ENCODE peak calls at places on chromosome 16, in seven cellular contexts. R, B, I, F, M, C and N are unnamed samples.

GRCh38 chr16:89534147-89534788 is 26.1 kb downstream of the SPG7 start:
- DNase-seq in C (no peak), F (no peak), I (no peak), R (no peak), M (no peak), B (peak), N (no peak)

GRCh38 chr16:73771196-73771595 is 525.4 kb upstream of the PSMD7 start:
- DNase-seq in C (no peak), I (no peak), R (no peak), B (no peak), M (no peak), F (no peak), N (no peak)

GRCh38 chr16:10897134-10897533 is 20.1 kb downstream of the CIITA start:
- DNase-seq in R (no peak), C (no peak), F (no peak), I (no peak), B (no peak), M (no peak), N (no peak)

GRCh38 chr16:756428-756827 is 4.1 kb upstream of the MSLN start:
- DNase-seq in R (no peak), F (no peak), M (no peak), B (no peak), I (no peak), C (no peak), N (no peak)

GRCh38 chr16:89010210-89010925 is 33.4 kb upstream of the CBFA2T3 start:
- DNase-seq in F (no peak), I (no peak), B (no peak), C (no peak), M (no peak), R (no peak), N (no peak)

GRCh38 chr16:10981697-10982216 is 37.4 kb downstream of the CLEC16A start:
- DNase-seq in F (peak), C (no peak), B (peak), M (no peak), I (no peak), R (no peak), N (no peak)

GRCh38 chr16:2148714-2149629 is 547 bp downstream of the RAB26 start:
- DNase-seq in I (peak), B (peak), R (peak), F (peak), C (no peak), M (peak), N (no peak)

GRCh38 chr16:79418588-79418987 is 181.9 kb downstream of the MAF start:
- DNase-seq in R (no peak), C (no peak), M (no peak), B (no peak), F (no peak), I (no peak), N (no peak)

GRCh38 chr16:29012913-29013641 is 28.2 kb downstream of the LAT start:
- DNase-seq in I (no peak), R (no peak), B (no peak), C (no peak), M (no peak), F (no peak), N (no peak)

GRCh38 chr16:69199382-69199781 is 12.4 kb downstream of the SNTB2 start:
- DNase-seq in I (no peak), B (no peak), C (no peak), M (no peak), R (no peak), F (peak), N (no peak)

GRCh38 chr16:66905633-66906539 is 12.8 kb downstream of the CDH16 start:
- DNase-seq in B (peak), F (peak), M (no peak), I (peak), R (peak), C (no peak), N (no peak)

GRCh38 chr16:48524348-48525200 is 85.4 kb downstream of the N4BP1 start:
- DNase-seq in I (no peak), C (no peak), M (no peak), R (no peak), F (no peak), B (no peak), N (peak)

GRCh38 chr16:51382940-51383339 is 231.9 kb upstream of the SALL1 start:
- DNase-seq in R (no peak), B (no peak), M (no peak), I (no peak), C (no peak), F (no peak), N (no peak)

GRCh38 chr16:71880176-71880575 is 3.8 kb downstream of the ZNF821 start:
- DNase-seq in C (no peak), F (no peak), R (no peak), M (no peak), B (no peak), I (no peak), N (no peak)

GRCh38 chr16:73113326-73113720 is 65.4 kb upstream of the ZFHX3 start:
- DNase-seq in M (no peak), C (no peak), R (no peak), I (no peak), F (no peak), B (peak), N (no peak)

GRCh38 chr16:47045459-47045858 is 72.0 kb upstream of the DNAJA2 start:
- DNase-seq in F (no peak), B (no peak), M (no peak), C (no peak), R (no peak), I (no peak), N (no peak)

GRCh38 chr16:84546669-84547538 is 42.4 kb upstream of the MEAK7 start:
- DNase-seq in R (no peak), C (no peak), M (no peak), F (no peak), B (no peak), I (peak), N (no peak)

GRCh38 chr16:3590736-3591435 is 13.7 kb upstream of the NLRC3 start:
- DNase-seq in R (no peak), B (no peak), M (no peak), I (no peak), F (no peak), C (no peak), N (no peak)

GRCh38 chr16:56869513-56870270 is 4.7 kb downstream of the SLC12A3 start:
- DNase-seq in F (peak), R (no peak), C (no peak), M (no peak), B (peak), I (peak), N (no peak)

GRCh38 chr16:53055603-53056527 is 1.1 kb downstream of the CHD9 start:
- DNase-seq in M (peak), I (peak), R (no peak), C (no peak), B (peak), F (peak), N (no peak)

GRCh38 chr16:54928421-54929089 is 2.1 kb upstream of the IRX5 start:
- DNase-seq in M (no peak), I (peak), R (peak), B (peak), F (no peak), C (no peak), N (peak)
- TF ChIP-seq CTCF in M (peak), I (no peak), R (no peak), B (no peak), F (no peak), C (no peak), N (no peak)

GRCh38 chr16:15642557-15643452 is at the start of gene MARF1:
- DNase-seq in R (peak), M (peak), I (peak), F (peak), B (peak), C (peak), N (peak)
- TF ChIP-seq CTCF in R (no peak), M (no peak), I (peak), F (peak), B (peak), C (peak), N (peak)

DNA sequence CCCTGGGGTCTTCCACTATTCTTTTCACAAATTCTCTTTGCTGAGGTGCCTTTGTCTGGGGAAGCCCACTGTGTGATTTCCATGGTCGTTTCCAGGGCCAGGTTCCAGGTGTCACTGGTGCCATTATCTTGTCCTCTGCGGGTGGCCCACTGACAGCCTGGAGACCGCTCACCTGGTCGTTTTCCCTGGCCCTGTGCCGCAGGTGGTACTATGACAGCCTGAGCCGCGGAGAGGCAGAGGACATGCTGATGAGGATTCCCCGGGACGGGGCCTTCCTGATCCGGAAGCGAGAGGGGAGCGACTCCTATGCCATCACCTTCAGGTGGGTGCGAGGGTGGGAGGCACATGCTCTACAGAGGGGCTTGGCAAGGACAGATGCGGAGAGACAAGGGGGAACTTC is 98.9 kb downstream of the SDR42E1 start:
- DNase-seq in B (no peak), R (no peak), C (no peak), I (no peak), F (no peak), M (no peak), N (no peak)
- TF ChIP-seq CTCF in B (no peak), R (no peak), C (no peak), I (no peak), F (no peak), M (no peak), N (no peak)

GRCh38 chr16:14520753-14521152 is 109.3 kb downstream of the PARN start:
- DNase-seq in B (no peak), F (no peak), M (no peak), C (no peak), I (no peak), R (no peak), N (no peak)
- TF ChIP-seq CTCF in B (no peak), F (no peak), M (no peak), C (no peak), I (no peak), R (no peak), N (no peak)

GRCh38 chr16:75591001-75591852 is 25.0 kb downstream of the GABARAPL2 start:
- DNase-seq in I (no peak), R (peak), C (peak), B (peak), M (peak), F (no peak), N (no peak)
- TF ChIP-seq CTCF in I (no peak), R (no peak), C (peak), B (no peak), M (no peak), F (no peak), N (no peak)

DNA sequence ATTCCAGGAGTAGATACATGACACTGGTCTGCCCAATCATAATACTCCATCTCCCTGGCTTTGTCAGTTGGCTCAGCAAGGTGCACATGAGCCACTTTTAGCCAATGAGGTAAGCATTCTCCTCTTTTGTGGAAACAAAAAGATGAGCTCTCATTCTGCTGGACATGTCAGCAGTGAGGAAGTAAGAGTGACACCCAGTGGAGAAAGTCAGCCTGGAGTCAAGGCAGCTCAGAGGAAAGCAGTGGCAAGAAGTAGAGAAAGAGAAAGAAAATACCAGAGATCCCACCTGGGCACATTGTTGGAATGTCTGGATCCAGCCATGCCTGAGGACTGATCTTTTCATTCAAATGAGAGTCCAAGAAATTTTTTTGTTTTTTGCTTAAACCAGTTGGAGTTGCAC is 496.9 kb upstream of the C16orf82 start:
- DNase-seq in F (no peak), B (peak), C (no peak), R (no peak), I (peak), M (no peak), N (no peak)
- TF ChIP-seq CTCF in F (peak), B (peak), C (no peak), R (no peak), I (peak), M (no peak), N (no peak)

GRCh38 chr16:85917012-85917411 is 18.1 kb downstream of the IRF8 start:
- DNase-seq in R (no peak), F (no peak), M (no peak), I (no peak), B (no peak), C (no peak), N (no peak)
- TF ChIP-seq CTCF in R (no peak), F (no peak), M (no peak), I (peak), B (peak), C (no peak), N (no peak)

GRCh38 chr16:17970816-17971291 is 365.7 kb downstream of the NPIPA8 start:
- DNase-seq in B (no peak), M (no peak), F (no peak), I (no peak), C (no peak), R (no peak), N (no peak)
- TF ChIP-seq CTCF in B (no peak), M (no peak), F (no peak), I (peak), C (no peak), R (no peak), N (no peak)

DNA sequence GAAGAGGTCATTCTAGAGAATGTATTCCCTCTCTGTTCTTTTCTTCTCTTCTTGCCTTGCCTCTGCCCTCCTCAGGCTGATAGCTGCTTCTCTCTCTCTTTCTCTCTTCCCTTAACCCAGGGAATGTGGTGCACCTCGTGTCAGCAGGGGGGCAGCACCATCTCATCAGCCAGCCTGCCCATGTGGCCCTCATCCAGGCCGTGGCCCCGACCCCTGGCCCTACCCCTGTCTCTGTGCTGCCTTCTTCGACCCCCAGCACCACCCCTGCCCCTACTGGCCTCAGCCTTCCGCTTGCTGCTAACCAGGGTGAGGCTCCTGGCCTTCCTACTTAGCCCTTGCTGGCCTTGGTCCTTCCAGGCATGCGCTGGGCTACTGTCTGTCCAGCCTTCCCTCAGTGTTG is 23.5 kb downstream of the SRCAP start:
- DNase-seq in B (no peak), F (no peak), R (no peak), C (no peak), I (no peak), M (no peak), N (no peak)
- TF ChIP-seq CTCF in B (no peak), F (peak), R (no peak), C (no peak), I (no peak), M (no peak), N (no peak)

GRCh38 chr16:77856455-77857138 is 68.2 kb downstream of the VAT1L start:
- DNase-seq in C (no peak), R (no peak), M (no peak), F (no peak), I (peak), B (no peak), N (no peak)

GRCh38 chr16:77853125-77853524 is 64.8 kb downstream of the VAT1L start:
- DNase-seq in M (no peak), F (no peak), I (no peak), R (no peak), C (no peak), B (peak), N (no peak)

GRCh38 chr16:77844801-77845200 is 56.4 kb downstream of the VAT1L start:
- DNase-seq in C (no peak), B (no peak), I (no peak), F (no peak), M (no peak), R (no peak), N (no peak)

GRCh38 chr16:77849640-77850258 is 61.4 kb downstream of the VAT1L start:
- DNase-seq in F (no peak), R (no peak), I (no peak), M (no peak), C (no peak), B (no peak), N (no peak)

DNA sequence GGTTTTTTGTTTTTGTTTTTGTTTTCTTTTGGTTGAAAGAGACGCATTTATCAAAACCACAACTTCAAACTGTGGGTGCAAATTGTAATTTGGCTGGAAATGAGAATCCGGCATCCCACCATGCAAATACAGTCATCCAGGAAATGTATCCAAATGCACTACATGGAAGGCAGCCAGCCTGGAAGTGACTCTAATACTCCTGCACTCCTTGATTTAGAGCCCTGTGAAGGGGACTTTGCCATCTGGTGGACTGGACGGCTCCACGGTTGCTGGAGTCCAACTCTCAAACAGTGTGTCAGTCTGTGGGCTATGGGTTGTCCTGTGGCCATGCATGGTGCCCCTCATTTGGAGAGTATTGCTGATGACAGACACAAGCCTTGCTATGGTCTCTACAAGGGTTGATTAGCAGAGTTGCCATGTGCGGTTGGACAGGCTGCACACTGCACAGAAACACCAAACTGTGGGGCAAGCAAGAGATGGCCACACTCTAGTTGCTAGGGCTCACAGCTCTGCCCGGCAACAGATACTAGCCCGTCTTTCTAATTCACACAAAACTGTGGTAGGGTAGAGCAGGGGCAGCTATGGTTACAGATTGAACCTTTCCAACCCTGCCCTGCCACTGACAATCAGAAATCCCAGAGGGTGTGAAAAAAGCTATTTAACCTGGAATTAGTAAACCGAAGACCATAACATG is 62.4 kb downstream of the VAT1L start:
- DNase-seq in R (no peak), B (no peak), C (no peak), F (no peak), M (no peak), I (no peak), N (no peak)
- TF ChIP-seq CTCF in R (no peak), B (no peak), C (no peak), F (no peak), M (no peak), I (no peak), N (no peak)